ENCODE peak calls at places on chromosomes 7 and 10, in six cellular contexts. P, C, L, E, Z and T are unnamed samples.
A peak's percentile ranks its signal among the peaks of the same experiment; 100 is the strongest.

GRCh38 chr7:135355377-135356048 is 121.9 kb downstream of the STRA8 start:
- DNase-seq in L (no peak), E (no peak), P (no peak), Z (no peak), C (no peak), T (no peak)

GRCh38 chr7:23544913-23545354 is 13.2 kb upstream of the TRA2A start:
- DNase-seq in L (no peak), E (no peak), Z (no peak), P (peak; percentile 52), C (no peak), T (no peak)

GRCh38 chr10:64976150-64976549 is 1454.9 kb downstream of the REEP3 start:
- DNase-seq in P (no peak), L (no peak), C (no peak), E (no peak), Z (no peak), T (no peak)

GRCh38 chr10:18144928-18145327 is 4.7 kb downstream of the CACNB2 start:
- DNase-seq in Z (no peak), C (no peak), E (no peak), L (no peak), P (no peak), T (no peak)

GRCh38 chr7:142319970-142320369 is 62.1 kb upstream of the PRSS58 start:
- DNase-seq in C (no peak), P (no peak), Z (no peak), E (no peak), L (no peak), T (peak; percentile 48)

GRCh38 chr7:50352282-50352681 is 47.8 kb downstream of the IKZF1 start:
- DNase-seq in Z (no peak), L (no peak), E (no peak), C (no peak), P (no peak), T (peak; percentile 36)

GRCh38 chr7:27631411-27631810 is 31.3 kb downstream of the HIBADH start:
- DNase-seq in L (no peak), P (no peak), C (no peak), E (no peak), Z (no peak), T (no peak)

GRCh38 chr10:111083222-111084095 is 6.6 kb downstream of the ADRA2A start:
- DNase-seq in E (no peak), Z (no peak), L (peak; percentile 48), P (no peak), C (no peak), T (no peak)

GRCh38 chr7:121003986-121004685 is 15.6 kb downstream of the CPED1 start:
- DNase-seq in C (no peak), L (no peak), P (no peak), Z (no peak), E (no peak), T (no peak)

GRCh38 chr10:112215342-112215774 is 31.8 kb upstream of the GPAM start:
- DNase-seq in Z (no peak), E (no peak), C (no peak), P (peak; percentile 73), L (no peak), T (no peak)

GRCh38 chr10:17025444-17026295 is 103.9 kb downstream of the CUBN start:
- DNase-seq in L (peak; percentile 89), Z (peak; percentile 82), E (no peak), P (peak; percentile 54), C (peak; percentile 66), T (peak; percentile 38)

GRCh38 chr7:139111147-139111546 is 1.6 kb upstream of the ZC3HAV1 start:
- DNase-seq in C (no peak), L (no peak), P (no peak), Z (no peak), E (no peak), T (no peak)

GRCh38 chr10:91887075-91887899 is 22.0 kb downstream of the FGFBP3 start:
- DNase-seq in E (no peak), Z (peak; percentile 58), C (no peak), L (no peak), P (peak; percentile 74), T (peak; percentile 47)

GRCh38 chr7:27103489-27104226 is 1.2 kb upstream of the HOXA2 start:
- DNase-seq in E (no peak), L (no peak), Z (peak; percentile 50), P (no peak), C (no peak), T (no peak)

GRCh38 chr10:99906470-99906869 is 103.3 kb downstream of the DNMBP start:
- DNase-seq in L (no peak), Z (peak; percentile 56), P (peak; percentile 44), C (peak; percentile 23), E (no peak), T (no peak)

GRCh38 chr10:73968101-73968515 is 29.8 kb upstream of the VCL start:
- DNase-seq in E (no peak), Z (no peak), P (no peak), C (no peak), L (no peak), T (no peak)

DNA sequence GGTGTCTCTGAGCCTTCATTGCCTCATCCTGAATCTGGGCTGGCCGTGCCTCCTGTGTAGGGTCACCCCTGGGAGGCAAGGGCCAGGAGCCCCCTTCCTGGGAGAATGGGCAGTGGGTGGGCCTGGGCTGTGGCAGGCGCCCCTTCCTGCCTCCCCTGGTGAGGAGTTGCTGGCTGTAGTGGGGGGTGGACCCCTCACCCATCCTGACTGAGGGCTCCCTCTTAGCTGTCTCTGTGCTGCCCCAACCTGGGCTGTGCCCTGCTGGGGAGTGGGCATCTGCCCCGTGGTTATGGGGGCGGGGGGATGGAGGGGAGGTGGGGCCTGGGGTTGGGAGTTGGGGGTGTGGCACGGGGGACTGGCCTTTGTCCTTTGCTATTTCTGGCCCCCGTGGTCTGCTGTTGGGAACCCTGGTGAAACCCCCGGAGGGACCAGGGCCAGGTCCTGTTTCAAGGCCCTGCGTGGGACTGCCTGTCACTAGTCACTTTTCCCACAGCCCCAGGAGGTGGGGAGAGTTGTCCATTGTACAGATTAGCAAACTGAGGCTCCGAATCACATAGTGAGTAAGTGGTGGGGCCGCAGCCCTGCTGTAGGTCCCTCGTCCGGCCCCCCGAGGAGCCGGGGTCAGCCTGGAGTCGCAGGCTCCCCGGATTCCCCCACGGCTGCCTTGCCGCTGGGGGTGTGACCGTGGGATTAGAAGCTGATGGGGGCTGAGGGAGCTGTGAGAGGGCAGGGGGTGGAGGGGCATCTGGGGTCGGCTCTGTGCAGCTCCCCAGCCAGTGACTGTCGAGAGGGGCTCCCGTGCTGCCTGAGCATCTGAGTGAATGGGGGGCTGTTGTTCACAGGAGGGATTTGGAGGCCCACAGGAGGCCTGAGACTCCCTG is 2.7 kb downstream of the TTYH3 start:
- DNase-seq in P (no peak), Z (no peak), L (no peak), C (no peak), E (no peak), T (no peak)
- H3K4me3 ChIP-seq in P (no peak overlapping the region), Z (no peak overlapping the region), L (peak overlapping the region; percentile 80), C (peak overlapping the region; percentile 87), E (no peak overlapping the region), T (no peak overlapping the region)

DNA sequence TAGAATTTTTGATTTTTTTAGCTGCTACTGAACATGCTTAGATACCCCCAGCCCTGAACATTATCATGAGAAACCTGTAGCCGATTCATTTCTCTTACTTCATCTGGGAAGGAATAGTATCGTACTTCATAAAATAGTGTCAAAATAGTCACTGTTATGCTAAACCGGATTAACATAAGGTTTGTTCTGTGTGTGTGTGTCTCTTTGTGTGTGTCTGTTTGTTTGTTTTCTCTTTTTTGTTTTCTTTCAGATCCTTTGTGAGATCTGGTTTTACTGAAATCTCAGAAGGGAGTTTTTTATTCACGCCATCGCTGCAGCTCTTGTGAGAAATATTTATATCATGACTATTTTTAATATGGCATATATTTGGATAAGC is 762 bp downstream of the LGI1 start:
- DNase-seq in C (no peak), E (no peak), P (no peak), L (no peak), Z (no peak), T (no peak)
- H3K27ac ChIP-seq in C (peak overlapping the region; percentile 55), E (no peak overlapping the region), P (no peak overlapping the region), L (no peak overlapping the region), Z (peak overlapping the region; percentile 8), T (no peak overlapping the region)

GRCh38 chr10:130772676-130773075 is 538.8 kb downstream of the TCERG1L start:
- DNase-seq in C (no peak), Z (no peak), P (no peak), E (no peak), L (no peak), T (no peak)

GRCh38 chr10:130769146-130770017 is 542.1 kb downstream of the TCERG1L start:
- DNase-seq in L (no peak), C (no peak), E (no peak), Z (no peak), P (no peak), T (no peak)

GRCh38 chr10:130771491-130771890 is 540.0 kb downstream of the TCERG1L start:
- DNase-seq in P (no peak), L (no peak), E (no peak), Z (no peak), C (no peak), T (no peak)

GRCh38 chr10:130770018-130770630 is 541.4 kb downstream of the TCERG1L start:
- DNase-seq in L (no peak), E (no peak), Z (no peak), P (no peak), C (no peak), T (no peak)

GRCh38 chr10:130772056-130772455 is 539.5 kb downstream of the TCERG1L start:
- DNase-seq in C (no peak), L (no peak), P (no peak), Z (no peak), E (no peak), T (no peak)
- H3K9me3 ChIP-seq in C (peaks cover 3% of the 10 kb centered on the region), L (no peaks in the 10 kb centered on the region), P (no peaks in the 10 kb centered on the region), Z (peaks cover 5% of the 10 kb centered on the region), E (no peaks in the 10 kb centered on the region), T (no peaks in the 10 kb centered on the region)

GRCh38 chr7:108094375-108094774 is 35.8 kb downstream of the LAMB4 start:
- DNase-seq in E (no peak), C (no peak), P (no peak), L (no peak), Z (no peak), T (no peak)

GRCh38 chr7:108093903-108094302 is 36.3 kb downstream of the LAMB4 start:
- DNase-seq in L (no peak), P (no peak), C (no peak), Z (no peak), E (no peak), T (no peak)

GRCh38 chr7:108096996-108097395 is 33.2 kb downstream of the LAMB4 start:
- DNase-seq in L (no peak), Z (no peak), E (no peak), P (no peak), C (no peak), T (no peak)

GRCh38 chr7:108093341-108093740 is 36.8 kb downstream of the LAMB4 start:
- DNase-seq in E (no peak), Z (no peak), L (no peak), C (no peak), P (no peak), T (no peak)

DNA sequence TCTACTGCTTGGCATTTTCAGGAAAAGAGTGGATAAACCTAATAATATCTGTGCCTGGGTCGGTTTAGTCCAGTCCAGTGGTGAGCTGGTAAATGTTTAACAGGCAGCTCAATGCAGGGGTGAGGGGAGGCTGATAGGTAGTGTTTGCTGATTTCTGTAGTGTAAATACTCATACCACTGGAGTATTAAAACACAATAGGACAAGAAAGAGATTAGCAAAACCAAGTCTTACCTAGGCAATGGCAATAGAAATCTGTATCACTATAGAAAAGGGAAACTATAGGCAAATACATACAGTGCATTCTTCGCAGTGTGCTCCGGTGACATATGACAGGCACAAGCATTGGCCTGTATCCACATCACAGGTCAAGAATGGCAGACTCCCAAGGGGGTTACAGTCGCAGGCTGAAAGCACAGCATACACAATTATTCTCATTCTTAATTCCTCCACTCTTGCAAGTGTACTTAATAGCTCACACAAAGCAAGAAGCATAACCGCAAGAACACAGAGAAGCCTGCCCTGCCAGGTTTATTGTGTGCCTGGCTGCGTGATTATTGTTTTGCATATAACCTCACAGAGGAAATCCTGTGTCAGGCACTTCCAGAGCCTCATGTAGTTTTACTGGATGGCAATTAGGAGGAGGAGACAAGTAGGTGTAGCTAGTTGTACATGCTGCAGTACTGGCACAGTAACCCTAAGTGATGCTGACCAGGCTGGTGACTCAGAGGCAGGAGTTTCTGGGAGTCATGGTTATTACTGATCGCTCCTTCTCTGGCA is 35.0 kb downstream of the LAMB4 start:
- DNase-seq in Z (peak; percentile 59), C (peak; percentile 31), E (no peak), L (peak; percentile 78), P (peak; percentile 79), T (no peak)
- H3K4me3 ChIP-seq in Z (no peak overlapping the region), C (no peak overlapping the region), E (no peak overlapping the region), L (no peak overlapping the region), P (no peak overlapping the region), T (no peak overlapping the region)